ENCODE peak calls at places on chromosomes 5 and 9, in six cellular contexts. G, I, U, Z, S and H are unnamed samples.
A peak's percentile ranks its signal among the peaks of the same experiment; 100 is the strongest.

GRCh38 chr9:70168521-70168920 is 90.3 kb upstream of the SMC5 start:
- DNase-seq in U (no peak), S (no peak), G (no peak), Z (no peak), I (no peak), H (no peak)

GRCh38 chr5:3261081-3261480 is 334.6 kb upstream of the IRX1 start:
- DNase-seq in U (no peak), S (no peak), I (no peak), Z (no peak), G (no peak), H (no peak)

GRCh38 chr5:175434800-175435199 is 9.2 kb downstream of the DRD1 start:
- DNase-seq in S (no peak), U (no peak), Z (no peak), G (no peak), I (no peak), H (no peak)

GRCh38 chr5:89572696-89573095 is 689.7 kb upstream of the MEF2C start:
- DNase-seq in S (no peak), Z (no peak), U (no peak), G (no peak), I (no peak), H (no peak)

GRCh38 chr9:107755267-107755666 is 265.7 kb upstream of the KLF4 start:
- DNase-seq in S (peak; percentile 32), I (no peak), Z (no peak), G (no peak), U (peak; percentile 76), H (no peak)

GRCh38 chr5:137142371-137143243 is 356.5 kb downstream of the SPOCK1 start:
- DNase-seq in S (no peak), G (no peak), I (peak; percentile 64), Z (no peak), U (no peak), H (no peak)

GRCh38 chr5:10630126-10630525 is 66.3 kb downstream of the ANKRD33B start:
- DNase-seq in U (no peak), I (no peak), Z (no peak), G (no peak), S (no peak), H (no peak)

GRCh38 chr5:41043109-41043747 is 27.9 kb downstream of the MROH2B start:
- DNase-seq in U (no peak), G (no peak), I (no peak), S (no peak), Z (no peak), H (no peak)

GRCh38 chr5:172005708-172006377 is 595 bp downstream of the FBXW11 start:
- DNase-seq in S (peak; percentile 34), Z (peak; percentile 72), G (peak; percentile 15), U (peak; percentile 25), I (no peak), H (no peak)

GRCh38 chr5:149471406-149472183 is 79.6 kb downstream of the CSNK1A1 start:
- DNase-seq in S (no peak), G (no peak), U (peak; percentile 84), Z (no peak), I (peak; percentile 58), H (no peak)

GRCh38 chr9:121914604-121915303 is 178.4 kb downstream of the TTLL11 start:
- DNase-seq in I (no peak), U (no peak), S (no peak), Z (no peak), G (no peak), H (no peak)

GRCh38 chr5:140563554-140563953 is 844 bp downstream of the APBB3 start:
- DNase-seq in Z (no peak), U (no peak), S (no peak), I (no peak), G (peak; percentile 8), H (no peak)